ENCODE peak calls at places on chromosomes 13 and 19, in nine cellular contexts. O is neural progenitor cell, X is ELR, C is NB4, J is Right ventricle myocardium superior, A is endothelial cell, H is RWPE1, W is iris pigment epithelial cell, B is EL. S is an unnamed sample.

GRCh38 chr13:21297452-21297851 is 121.0 kb downstream of the MRPL57 start:
- DNase-seq in C (peak), O (peak), W (peak), A (no peak), J (no peak), X (peak), H (no peak), B (peak), S (no peak)

GRCh38 chr13:35198821-35199220 is 256.8 kb downstream of the NBEA start:
- DNase-seq in W (no peak), H (no peak), A (no peak), B (no peak), J (no peak), O (no peak), X (no peak), C (no peak), S (no peak)

GRCh38 chr13:46655727-46656180 is 102.8 kb downstream of the LRCH1 start:
- DNase-seq in X (no peak), O (peak), J (no peak), H (no peak), W (no peak), C (no peak), A (no peak), B (no peak), S (peak)

GRCh38 chr13:94079876-94080275 is 399.6 kb downstream of the DCT start:
- DNase-seq in A (no peak), X (no peak), H (no peak), C (no peak), W (peak), B (peak), J (no peak), O (no peak), S (no peak)

GRCh38 chr19:6987850-6988249 is 33.4 kb downstream of the MBD3L2B start:
- DNase-seq in A (no peak), X (no peak), W (no peak), O (no peak), J (no peak), B (no peak), C (peak), H (no peak), S (no peak)

GRCh38 chr19:29302002-29302928 is 89.3 kb upstream of the UQCRFS1 start:
- DNase-seq in H (no peak), B (no peak), J (no peak), W (no peak), X (no peak), O (no peak), A (no peak), C (no peak), S (no peak)

GRCh38 chr19:47229674-47230121 is 1.3 kb downstream of the BBC3 start:
- DNase-seq in H (no peak), X (peak), C (peak), O (no peak), J (no peak), W (peak), A (no peak), B (no peak), S (no peak)

GRCh38 chr19:39130337-39131254 is 5.0 kb downstream of the PAK4 start:
- DNase-seq in W (no peak), A (no peak), J (no peak), X (no peak), C (no peak), H (no peak), O (no peak), B (no peak), S (no peak)

GRCh38 chr19:31985001-31985605 is 360.3 kb upstream of the ZNF507 start:
- DNase-seq in J (no peak), C (no peak), B (no peak), O (no peak), H (no peak), X (no peak), A (no peak), W (no peak), S (no peak)

GRCh38 chr19:39971380-39971841 is 446 bp downstream of the PSMC4 start:
- DNase-seq in C (no peak), H (peak), B (no peak), W (no peak), X (peak), J (peak), O (peak), A (peak), S (peak)

GRCh38 chr19:55467236-55468053 is 2.9 kb upstream of the C19orf85 start:
- DNase-seq in A (peak), H (peak), O (peak), X (peak), W (peak), B (peak), J (peak), C (peak), S (peak)

GRCh38 chr13:75376792-75377402 is 105.1 kb downstream of the TBC1D4 start:
- DNase-seq in O (no peak), A (no peak), B (no peak), C (no peak), W (no peak), H (no peak), X (no peak), J (no peak), S (no peak)

S was measured in stomach.